ENCODE peak calls at places on chromosomes 3 and 15, in four cellular contexts. One of them, this sample, is unnamed.
A peak's percentile ranks its signal among the peaks of the same experiment; 100 is the strongest.

GRCh38 chr15:67465196-67465952 is 55.6 kb upstream of the C15orf61 start:
- DNase-seq in SK-N-SH: no peak
- DNase-seq in HepG2: no peak
- DNase-seq in HCT116: no peak
- DNase-seq in this sample: no peak

GRCh38 chr15:20295238-20295811 is 246.3 kb downstream of the GOLGA6L6 start:
- DNase-seq in SK-N-SH: no peak
- DNase-seq in HCT116: no peak
- DNase-seq in HepG2: no peak
- DNase-seq in this sample: no peak

GRCh38 chr15:90419738-90420487 is 31.9 kb downstream of the IQGAP1 start:
- DNase-seq in HCT116: no peak
- DNase-seq in SK-N-SH: no peak
- DNase-seq in HepG2: no peak
- DNase-seq in this sample: no peak

GRCh38 chr3:157763644-157764043 is 260.4 kb upstream of the VEPH1 start:
- DNase-seq in SK-N-SH: no peak
- DNase-seq in HepG2: no peak
- DNase-seq in HCT116: no peak
- DNase-seq in this sample: no peak

GRCh38 chr3:52483577-52484495 is 11.3 kb upstream of the STAB1 start:
- DNase-seq in HepG2: peak; percentile 61
- DNase-seq in SK-N-SH: no peak
- DNase-seq in HCT116: no peak
- DNase-seq in this sample: no peak

GRCh38 chr15:43943511-43943910 is 116.7 kb downstream of the WDR76 start:
- DNase-seq in HCT116: no peak
- DNase-seq in HepG2: no peak
- DNase-seq in SK-N-SH: no peak
- DNase-seq in this sample: no peak

GRCh38 chr3:122944671-122945151 is 82.9 kb downstream of the SEMA5B start:
- DNase-seq in HepG2: no peak
- DNase-seq in SK-N-SH: no peak
- DNase-seq in HCT116: no peak
- DNase-seq in this sample: no peak

GRCh38 chr3:130748981-130749380 is 2.4 kb upstream of the PIK3R4 start:
- DNase-seq in HCT116: no peak
- DNase-seq in HepG2: no peak
- DNase-seq in SK-N-SH: no peak
- DNase-seq in this sample: no peak

GRCh38 chr3:186640473-186640818 is 247 bp downstream of the FETUB start:
- DNase-seq in HCT116: no peak
- DNase-seq in SK-N-SH: no peak
- DNase-seq in HepG2: no peak
- DNase-seq in this sample: no peak

GRCh38 chr3:14329116-14329830 is 73.1 kb upstream of the SLC6A6 start:
- DNase-seq in HepG2: no peak
- DNase-seq in SK-N-SH: no peak
- DNase-seq in HCT116: no peak
- DNase-seq in this sample: peak; percentile 91

GRCh38 chr3:118080886-118081285 is 953.8 kb downstream of the IGSF11 start:
- DNase-seq in HCT116: no peak
- DNase-seq in HepG2: no peak
- DNase-seq in SK-N-SH: no peak
- DNase-seq in this sample: no peak

GRCh38 chr15:100769043-100769974 is 110.3 kb upstream of the ALDH1A3 start:
- DNase-seq in HCT116: no peak
- DNase-seq in HepG2: no peak
- DNase-seq in SK-N-SH: peak; percentile 6
- DNase-seq in this sample: no peak

GRCh38 chr3:175911937-175912336 is 1052.8 kb downstream of the NAALADL2 start:
- DNase-seq in HCT116: no peak
- DNase-seq in SK-N-SH: no peak
- DNase-seq in HepG2: no peak
- DNase-seq in this sample: no peak

GRCh38 chr15:48433226-48433886 is 102.1 kb downstream of the DUT start:
- DNase-seq in SK-N-SH: no peak
- DNase-seq in HCT116: no peak
- DNase-seq in HepG2: no peak
- DNase-seq in this sample: no peak

GRCh38 chr3:51712020-51712385 is 5.1 kb downstream of the GRM2 start:
- DNase-seq in HepG2: no peak
- DNase-seq in HCT116: no peak
- DNase-seq in SK-N-SH: peak; percentile 10
- DNase-seq in this sample: no peak

GRCh38 chr15:91885714-91886265 is 32.3 kb downstream of the SLCO3A1 start:
- DNase-seq in HCT116: no peak
- DNase-seq in SK-N-SH: peak; percentile 38
- DNase-seq in HepG2: no peak
- DNase-seq in this sample: no peak

GRCh38 chr15:49901867-49902775 is 216.9 kb downstream of the ATP8B4 start:
- DNase-seq in HCT116: no peak
- DNase-seq in SK-N-SH: no peak
- DNase-seq in HepG2: no peak
- DNase-seq in this sample: no peak

GRCh38 chr3:6449099-6449498 is 411.8 kb upstream of the GRM7 start:
- DNase-seq in SK-N-SH: no peak
- DNase-seq in HepG2: no peak
- DNase-seq in HCT116: no peak
- DNase-seq in this sample: no peak

GRCh38 chr15:78368671-78369070 is 28.5 kb downstream of the CRABP1 start:
- DNase-seq in HepG2: no peak
- DNase-seq in HCT116: no peak
- DNase-seq in SK-N-SH: no peak
- DNase-seq in this sample: no peak

GRCh38 chr3:52289747-52290595 is 2.3 kb downstream of the GLYCTK start:
- DNase-seq in HCT116: no peak
- DNase-seq in HepG2: peak; percentile 97
- DNase-seq in SK-N-SH: no peak
- DNase-seq in this sample: no peak

GRCh38 chr15:28084547-28084946 is 14.6 kb downstream of the OCA2 start:
- DNase-seq in HepG2: no peak
- DNase-seq in SK-N-SH: no peak
- DNase-seq in HCT116: no peak
- DNase-seq in this sample: no peak

GRCh38 chr3:193869221-193870201 is 266.4 kb upstream of the HES1 start:
- DNase-seq in HepG2: no peak
- DNase-seq in SK-N-SH: peak; percentile 32
- DNase-seq in HCT116: peak; percentile 79
- DNase-seq in this sample: peak; percentile 67

GRCh38 chr15:35751421-35752133 is 205.6 kb upstream of the DPH6 start:
- DNase-seq in HepG2: peak; percentile 52
- DNase-seq in SK-N-SH: peak; percentile 55
- DNase-seq in HCT116: peak; percentile 68
- DNase-seq in this sample: peak; percentile 63

GRCh38 chr3:168165390-168166269 is 69.9 kb upstream of the GOLIM4 start:
- DNase-seq in HepG2: peak; percentile 73
- DNase-seq in SK-N-SH: peak; percentile 64
- DNase-seq in HCT116: peak; percentile 65
- DNase-seq in this sample: peak; percentile 57

GRCh38 chr3:1195922-1196321 is 103.1 kb downstream of the CNTN6 start:
- DNase-seq in HCT116: no peak
- DNase-seq in SK-N-SH: no peak
- DNase-seq in HepG2: no peak
- DNase-seq in this sample: no peak

GRCh38 chr3:129606522-129607390 is at the start of gene PLXND1:
- DNase-seq in SK-N-SH: peak; percentile 94
- DNase-seq in HepG2: no peak
- DNase-seq in HCT116: no peak
- DNase-seq in this sample: no peak

GRCh38 chr3:76372497-76372896 is 587.1 kb upstream of the ZNF717 start:
- DNase-seq in SK-N-SH: no peak
- DNase-seq in HepG2: no peak
- DNase-seq in HCT116: no peak
- DNase-seq in this sample: no peak

GRCh38 chr15:75049392-75049791 is 26.0 kb downstream of the PPCDC start:
- DNase-seq in SK-N-SH: peak; percentile 71
- DNase-seq in HCT116: no peak
- DNase-seq in HepG2: no peak
- DNase-seq in this sample: no peak

GRCh38 chr3:58411851-58412830 is 21.5 kb downstream of the PDHB start:
- DNase-seq in SK-N-SH: no peak
- DNase-seq in HepG2: no peak
- DNase-seq in HCT116: no peak
- DNase-seq in this sample: no peak

GRCh38 chr3:161108840-161109239 is 3.7 kb upstream of the B3GALNT1 start:
- DNase-seq in HepG2: no peak
- DNase-seq in HCT116: peak; percentile 22
- DNase-seq in SK-N-SH: no peak
- DNase-seq in this sample: no peak

DNA sequence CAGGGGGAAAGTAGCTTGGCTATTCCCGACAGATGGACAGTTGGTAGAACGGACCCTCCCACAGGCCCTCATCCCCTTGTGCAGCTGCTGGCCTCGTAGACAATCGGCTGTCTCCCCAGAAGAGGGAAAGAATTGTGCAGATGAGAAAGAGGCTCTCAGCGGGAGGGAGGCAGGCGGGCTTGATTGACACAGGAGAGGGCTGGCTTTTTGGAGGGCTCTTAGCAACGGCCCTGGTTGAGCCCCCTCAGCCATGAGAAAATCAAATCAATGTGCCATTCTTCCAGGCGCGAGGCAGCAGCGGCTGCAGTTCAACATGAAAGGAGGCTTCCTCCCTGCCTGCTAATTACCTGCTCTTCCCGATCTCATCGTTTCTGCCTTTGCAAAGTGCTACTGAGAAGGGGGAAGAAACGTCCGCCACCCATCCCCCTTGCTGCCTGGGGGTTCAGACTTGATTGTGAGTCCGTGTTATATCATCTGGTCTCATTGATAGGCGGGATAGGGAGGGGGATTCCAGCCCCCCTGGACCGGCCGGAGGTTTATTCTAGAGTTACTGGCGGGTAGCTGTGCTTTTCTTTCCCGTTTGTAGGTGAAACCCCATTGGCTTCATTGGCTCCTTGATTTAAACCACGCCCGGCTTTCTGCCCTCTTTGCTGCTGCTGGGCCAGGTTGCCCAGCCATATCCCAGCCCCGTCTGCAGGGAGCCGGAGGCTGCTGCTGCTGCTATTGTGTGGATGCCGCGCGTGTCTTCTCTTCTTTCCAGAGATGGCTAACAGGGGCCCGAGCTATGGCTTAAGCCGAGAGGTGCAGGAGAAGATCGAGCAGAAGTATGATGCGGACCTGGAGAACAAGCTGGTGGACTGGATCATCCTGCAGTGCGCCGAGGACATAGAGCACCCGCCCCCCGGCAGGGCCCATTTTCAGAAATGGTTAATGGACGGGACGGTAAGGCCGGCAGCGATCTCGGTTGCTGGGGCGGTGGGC is at the start of gene TAGLN3:
- DNase-seq in HCT116: no peak
- DNase-seq in HepG2: no peak
- DNase-seq in SK-N-SH: peak; percentile 70
- DNase-seq in this sample: peak; percentile 28
- H3K4me3 ChIP-seq in HCT116: no peak within 1 kb of the TSS
- H3K4me3 ChIP-seq in HepG2: peak within 1 kb of the TSS; percentile 68
- H3K4me3 ChIP-seq in SK-N-SH: peak within 1 kb of the TSS; percentile 61
- H3K4me3 ChIP-seq in this sample: peak within 1 kb of the TSS; percentile 62

DNA sequence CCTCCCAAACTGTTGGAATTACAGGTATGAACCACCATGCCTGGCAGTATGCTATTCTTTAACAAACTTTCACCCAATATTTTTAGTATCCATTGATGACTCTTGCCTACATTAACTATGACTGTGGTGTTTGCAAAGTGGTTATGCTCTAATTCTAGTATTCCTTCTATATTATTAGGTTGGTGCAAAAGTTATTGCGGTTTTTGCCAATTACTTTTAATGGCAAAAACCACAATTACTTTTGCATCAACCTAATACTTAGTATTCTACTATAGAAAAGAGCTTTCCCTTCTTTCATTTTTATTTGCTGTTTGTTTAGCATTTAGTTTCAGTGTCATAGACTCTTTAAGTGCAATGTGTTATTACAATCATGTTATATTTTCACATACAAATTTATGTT is 760.6 kb downstream of the NR2F2 start:
- DNase-seq in SK-N-SH: no peak
- DNase-seq in HepG2: no peak
- DNase-seq in HCT116: no peak
- DNase-seq in this sample: no peak
- TF ChIP-seq YY1 in SK-N-SH: no peak
- TF ChIP-seq YY1 in HepG2: no peak
- TF ChIP-seq YY1 in HCT116: no peak
- TF ChIP-seq YY1 in this sample: no peak

DNA sequence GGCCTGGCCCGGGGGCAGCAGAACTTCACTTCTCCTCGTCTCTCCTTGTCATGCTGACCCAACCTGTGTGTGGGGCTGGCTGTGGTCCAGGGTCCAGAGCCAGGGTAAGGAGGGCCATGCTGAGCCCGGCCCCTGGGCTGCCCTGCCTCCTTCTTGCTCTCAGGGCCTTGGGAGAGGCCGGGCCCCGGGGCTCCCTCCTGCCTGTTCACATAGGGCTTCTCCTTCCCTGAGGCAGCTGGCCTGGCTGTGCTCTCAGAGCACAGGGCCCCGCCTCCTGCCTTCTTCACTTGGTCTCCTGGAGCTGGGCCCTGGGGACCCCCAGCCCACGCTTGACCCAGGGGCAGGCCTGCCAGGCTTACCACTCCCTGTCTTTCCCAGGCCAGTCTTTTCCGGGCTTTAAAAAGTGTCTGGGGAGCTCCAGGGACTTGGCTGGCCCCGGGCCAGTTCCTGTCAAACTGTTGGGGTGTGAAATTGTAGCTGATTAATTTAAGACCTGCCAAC is 11.8 kb downstream of the PLXNA1 start:
- DNase-seq in HepG2: no peak
- DNase-seq in SK-N-SH: no peak
- DNase-seq in HCT116: no peak
- DNase-seq in this sample: no peak
- H3K36me3 ChIP-seq in HepG2: peaks cover 11% of the 10 kb centered on the region
- H3K36me3 ChIP-seq in SK-N-SH: peaks cover 48% of the 10 kb centered on the region
- H3K36me3 ChIP-seq in HCT116: peaks cover 10% of the 10 kb centered on the region
- H3K36me3 ChIP-seq in this sample: peaks cover 95% of the 10 kb centered on the region

GRCh38 chr15:93706476-93706875 is 524.9 kb upstream of the MCTP2 start:
- DNase-seq in SK-N-SH: no peak
- DNase-seq in HepG2: no peak
- DNase-seq in HCT116: no peak
- DNase-seq in this sample: no peak
- H3K4me3 ChIP-seq in SK-N-SH: no peak overlapping the region
- H3K4me3 ChIP-seq in HepG2: no peak overlapping the region
- H3K4me3 ChIP-seq in HCT116: no peak overlapping the region
- H3K4me3 ChIP-seq in this sample: no peak overlapping the region